ENCODE peak calls at places on chromosomes 4 and X, in five cellular contexts. P is K562, E is Caco-2, G is ovary, S is SK-N-SH. D is an unnamed sample. For H3K4me1 and H3K27me3, the result is how much of the 10 kb centered on the place peaks cover.

GRCh38 chr4:10456270-10457254 is 664 bp downstream of the ZNF518B start:
- DNase-seq in G (peak), E (no peak), P (peak), S (peak), D (no peak)

GRCh38 chr4:75081561-75081960 is 148.6 kb downstream of the PARM1 start:
- DNase-seq in P (no peak), E (no peak), S (no peak), G (no peak), D (no peak)

GRCh38 chr4:63618883-63619573 is 790.2 kb downstream of the TECRL start:
- DNase-seq in G (no peak), S (no peak), P (no peak), E (no peak), D (no peak)

GRCh38 chr4:103105558-103106356 is 6.1 kb upstream of the BDH2 start:
- DNase-seq in E (no peak), G (no peak), S (no peak), P (no peak), D (no peak)

GRCh38 chr4:83625807-83626206 is 89.9 kb downstream of the GPAT3 start:
- DNase-seq in P (no peak), E (no peak), S (no peak), G (no peak), D (no peak)

GRCh38 chrX:134388161-134389109 is 71.5 kb upstream of the HPRT1 start:
- DNase-seq in P (no peak), S (no peak), E (no peak), G (no peak), D (no peak)

GRCh38 chrX:10882484-10882883 is 228.6 kb upstream of the HCCS start:
- DNase-seq in P (peak), S (no peak), G (no peak), E (no peak), D (no peak)

GRCh38 chrX:16212436-16212835 is 45.2 kb downstream of the MAGEB17 start:
- DNase-seq in E (peak), G (no peak), P (peak), S (peak), D (peak)

GRCh38 chr4:141802324-141802723 is 165.9 kb downstream of the IL15 start:
- DNase-seq in S (no peak), P (no peak), G (no peak), E (no peak), D (no peak)

GRCh38 chrX:132409780-132410556 is 78.9 kb downstream of the MBNL3 start:
- DNase-seq in P (no peak), G (no peak), S (no peak), E (no peak), D (peak)

GRCh38 chrX:99887918-99888317 is 522.2 kb downstream of the PCDH19 start:
- DNase-seq in E (no peak), S (no peak), G (no peak), P (no peak), D (no peak)

GRCh38 chr4:2560167-2560566 is 23.7 kb downstream of the FAM193A start:
- DNase-seq in P (no peak), G (no peak), E (no peak), S (no peak), D (no peak)

GRCh38 chrX:24956828-24957227 is 58.9 kb downstream of the ARX start:
- DNase-seq in G (no peak), E (no peak), P (no peak), S (no peak), D (no peak)

GRCh38 chr4:77156912-77157858 is at the start of gene CCNG2:
- DNase-seq in S (peak), G (peak), E (peak), P (peak), D (peak)

GRCh38 chr4:173002840-173003561 is 165.6 kb upstream of the GALNT7 start:
- DNase-seq in S (no peak), G (no peak), E (no peak), P (no peak), D (no peak)

GRCh38 chrX:38811515-38812239 is 10.4 kb downstream of the MID1IP1 start:
- DNase-seq in G (no peak), E (no peak), S (no peak), P (no peak), D (no peak)

GRCh38 chr4:183968931-183969330 is 63.8 kb downstream of the STOX2 start:
- DNase-seq in G (no peak), P (no peak), S (no peak), E (no peak), D (no peak)

GRCh38 chrX:54807524-54808108 is at the start of gene MAGED2:
- DNase-seq in S (peak), E (no peak), G (peak), P (peak), D (peak)

GRCh38 chr4:165027762-165028402 is 3.9 kb upstream of the TRIM60 start:
- DNase-seq in P (no peak), G (no peak), S (no peak), E (no peak), D (no peak)

GRCh38 chr4:119510750-119511149 is 117.9 kb downstream of the PDE5A start:
- DNase-seq in P (no peak), S (no peak), G (no peak), E (no peak), D (no peak)

GRCh38 chrX:120446503-120446902 is 22.6 kb downstream of the LAMP2 start:
- DNase-seq in P (no peak), G (no peak), E (no peak), S (no peak), D (no peak)

GRCh38 chr4:2257361-2258001 is 4.4 kb downstream of the MXD4 start:
- DNase-seq in S (peak), G (peak), E (peak), P (no peak), D (peak)

GRCh38 chrX:145856181-145856580 is 38.6 kb downstream of the SLITRK2 start:
- DNase-seq in G (no peak), S (no peak), E (no peak), P (no peak), D (no peak)

GRCh38 chr4:156941940-156942548 is 29.6 kb downstream of the PDGFC start:
- DNase-seq in G (peak), E (peak), S (no peak), P (no peak), D (peak)

GRCh38 chr4:52052475-52052780 is 1.3 kb downstream of the SPATA18 start:
- DNase-seq in S (no peak), E (no peak), P (no peak), G (no peak), D (no peak)

GRCh38 chr4:77652237-77652897 is 46.7 kb downstream of the CXCL13 start:
- DNase-seq in E (no peak), S (no peak), P (no peak), G (no peak), D (no peak)

GRCh38 chr4:54998991-54999390 is 126.4 kb downstream of the KDR start:
- DNase-seq in E (no peak), S (no peak), P (no peak), G (no peak), D (no peak)

GRCh38 chr4:123421227-123421941 is 24.8 kb downstream of the SPRY1 start:
- DNase-seq in E (no peak), S (no peak), G (no peak), P (no peak), D (no peak)

GRCh38 chrX:123803331-123803983 is 56.4 kb upstream of the XIAP start:
- DNase-seq in G (no peak), S (peak), P (peak), E (peak), D (no peak)

GRCh38 chrX:140664939-140665338 is 44.6 kb upstream of the LINC00632 start:
- DNase-seq in P (no peak), E (no peak), G (no peak), S (peak), D (no peak)

GRCh38 chr4:72094054-72094780 is 62.4 kb downstream of the NPFFR2 start:
- DNase-seq in S (no peak), P (no peak), G (no peak), E (no peak), D (peak)

GRCh38 chr4:40301592-40301991 is 33.5 kb upstream of the CHRNA9 start:
- DNase-seq in S (no peak), P (no peak), G (no peak), E (no peak), D (no peak)
- H3K4me1 ChIP-seq in S (under half), P (under half), G (under half), E (under half), D (under half)

GRCh38 chrX:41389311-41389888 is 55.4 kb downstream of the DDX3X start:
- DNase-seq in S (no peak), E (no peak), G (no peak), P (no peak), D (no peak)
- H3K4me3 ChIP-seq in S (no peak), E (no peak), G (no peak), P (no peak), D (no peak)

GRCh38 chr4:88730811-88731210 is 33.2 kb upstream of the NAP1L5 start:
- DNase-seq in S (no peak), P (no peak), G (no peak), E (no peak), D (no peak)

GRCh38 chr4:88731359-88731758 is 33.7 kb upstream of the NAP1L5 start:
- DNase-seq in E (no peak), S (no peak), G (no peak), P (no peak), D (no peak)

GRCh38 chr4:88728146-88728545 is 30.5 kb upstream of the NAP1L5 start:
- DNase-seq in G (no peak), P (no peak), S (no peak), E (no peak), D (no peak)

GRCh38 chr4:88725986-88726385 is 28.4 kb upstream of the NAP1L5 start:
- DNase-seq in P (no peak), G (no peak), E (no peak), S (no peak), D (no peak)

GRCh38 chr4:88729146-88729755 is 31.6 kb upstream of the NAP1L5 start:
- DNase-seq in P (no peak), S (no peak), E (no peak), G (no peak), D (no peak)
- H3K27me3 ChIP-seq in P (under half), S (under half), E (under half), G (under half), D (under half)

GRCh38 chrX:130771230-130771629 is 131.8 kb downstream of the ENOX2 start:
- DNase-seq in E (no peak), P (no peak), S (no peak), G (no peak), D (no peak)
- H3K4me1 ChIP-seq in E (under half), P (under half), S (under half), G (under half), D (under half)

DNA sequence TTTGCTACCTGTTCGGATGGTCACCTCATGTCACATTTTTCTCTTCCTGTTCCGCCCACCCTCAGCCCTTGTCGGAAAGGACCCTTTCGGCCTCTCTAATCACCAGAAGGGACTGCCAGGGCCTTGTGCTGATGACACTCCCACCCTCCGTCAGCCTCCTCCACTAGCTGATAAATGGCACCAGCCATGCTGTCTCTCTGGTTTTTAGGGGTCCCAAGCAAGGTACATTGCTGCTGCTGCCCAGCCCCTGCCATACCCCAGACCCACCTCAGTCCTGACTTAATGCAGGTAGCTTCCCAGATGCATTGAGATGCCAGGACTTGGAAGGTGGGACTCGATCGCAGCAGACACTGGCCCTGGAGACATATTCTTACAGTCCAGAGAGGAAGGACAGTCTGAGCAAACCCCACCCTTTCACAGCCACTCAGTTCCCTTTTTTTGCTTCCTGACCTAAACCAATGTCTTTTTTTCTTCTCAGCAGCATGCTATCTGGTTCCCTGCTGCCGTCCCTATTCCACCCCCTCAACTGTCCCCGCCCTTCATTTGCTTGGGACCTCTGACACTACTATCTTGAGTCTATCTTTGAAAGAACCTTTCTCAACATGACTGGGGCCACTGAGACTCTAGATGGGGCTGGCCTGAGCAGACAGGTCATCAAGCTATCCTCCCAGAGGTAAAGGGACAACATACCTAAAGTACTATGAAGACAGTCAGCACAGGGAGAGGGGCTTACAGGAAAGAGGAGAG is at the start of gene BTK:
- DNase-seq in S (no peak), E (no peak), G (no peak), P (peak), D (no peak)
- H3K4me3 ChIP-seq in S (no peak), E (no peak), G (no peak), P (peak), D (no peak)

D was measured in HAP-1.